ENCODE peak calls at places on chromosomes 13 and 19, in nine cellular contexts. U, T, G, L, F, Z, X, Y and C are unnamed samples.

GRCh38 chr13:51912091-51912490 is 50.3 kb downstream of the CCDC70 start:
- DNase-seq in G (no peak), Z (no peak), U (no peak), T (peak; percentile 5), X (no peak), F (no peak), Y (no peak), L (no peak), C (no peak)

GRCh38 chr13:92573467-92574057 is 653.0 kb upstream of the GPC6 start:
- DNase-seq in Y (peak; percentile 9), F (peak; percentile 78), L (peak; percentile 10), Z (no peak), U (no peak), G (peak; percentile 2), T (peak; percentile 43), X (no peak), C (peak; percentile 17)

GRCh38 chr13:19927117-19927734 is 31.3 kb upstream of the ZMYM2 start:
- DNase-seq in L (peak; percentile 18), Y (peak; percentile 42), U (no peak), X (no peak), F (no peak), T (peak; percentile 15), G (peak; percentile 32), Z (peak; percentile 55), C (peak; percentile 57)

GRCh38 chr19:4722671-4723464 is 774 bp downstream of the DPP9 start:
- DNase-seq in Z (peak; percentile 64), T (peak; percentile 89), X (no peak), Y (peak; percentile 40), U (peak; percentile 41), G (peak; percentile 87), L (peak; percentile 64), F (no peak), C (peak; percentile 66)

GRCh38 chr13:73809561-73809960 is 324.6 kb downstream of the KLF12 start:
- DNase-seq in Y (peak; percentile 63), X (no peak), G (peak; percentile 52), F (no peak), U (no peak), Z (peak; percentile 27), T (peak; percentile 18), L (no peak), C (peak; percentile 44)

GRCh38 chr13:52414963-52415362 is 9.0 kb upstream of the THSD1 start:
- DNase-seq in G (peak; percentile 73), L (no peak), F (no peak), U (no peak), Y (peak; percentile 31), X (no peak), T (peak; percentile 52), Z (peak; percentile 83), C (peak; percentile 54)

GRCh38 chr13:76965759-76966421 is 17.6 kb downstream of the ACOD1 start:
- DNase-seq in T (peak; percentile 89), U (no peak), X (no peak), L (no peak), Z (peak; percentile 46), G (peak; percentile 62), F (no peak), Y (peak; percentile 78), C (peak; percentile 73)

GRCh38 chr13:95627590-95627989 is 16.9 kb downstream of the DZIP1 start:
- DNase-seq in T (no peak), Y (peak; percentile 51), Z (no peak), U (no peak), X (no peak), F (no peak), L (no peak), G (peak; percentile 56), C (peak; percentile 73)

GRCh38 chr19:41367848-41368301 is 3.9 kb upstream of the B9D2 start:
- DNase-seq in F (no peak), T (peak; percentile 90), L (peak; percentile 54), X (no peak), Z (peak; percentile 54), G (peak; percentile 95), U (no peak), Y (peak; percentile 93), C (peak; percentile 93)

GRCh38 chr19:5002143-5002542 is 33.2 kb downstream of the KDM4B start:
- DNase-seq in U (no peak), G (peak; percentile 67), F (no peak), T (peak; percentile 23), Z (no peak), Y (peak; percentile 66), X (peak; percentile 8), L (no peak), C (peak; percentile 82)

GRCh38 chr19:13051581-13052165 is 51.0 kb downstream of the LYL1 start:
- DNase-seq in F (peak; percentile 87), Z (peak; percentile 65), G (no peak), U (peak; percentile 27), Y (peak; percentile 62), T (peak; percentile 52), X (peak; percentile 92), L (no peak), C (no peak)

GRCh38 chr13:49935171-49936084 is 712 bp downstream of the SPRYD7 start:
- DNase-seq in F (no peak), X (no peak), T (peak; percentile 64), Z (peak; percentile 30), L (peak; percentile 42), Y (peak; percentile 63), G (peak; percentile 61), U (peak; percentile 54), C (peak; percentile 67)

GRCh38 chr13:46751811-46752635 is 44.9 kb downstream of the ESD start:
- DNase-seq in G (peak; percentile 60), Y (peak; percentile 43), U (peak; percentile 81), T (no peak), F (no peak), L (peak; percentile 35), Z (no peak), X (no peak), C (peak; percentile 13)

GRCh38 chr19:46271488-46272197 is 25.2 kb upstream of the HIF3A start:
- DNase-seq in F (no peak), L (no peak), Z (peak; percentile 44), T (peak; percentile 78), X (no peak), Y (peak; percentile 97), U (peak; percentile 37), G (peak; percentile 85), C (peak; percentile 70)

GRCh38 chr19:39996218-39996810 is 546 bp upstream of the ZNF546 start:
- DNase-seq in T (peak; percentile 55), Z (peak; percentile 51), U (peak; percentile 65), X (no peak), Y (peak; percentile 68), F (peak; percentile 22), L (peak; percentile 32), G (peak; percentile 61), C (peak; percentile 78)

GRCh38 chr19:51094696-51095279 is 12.1 kb upstream of the KLK14 start:
- DNase-seq in U (peak; percentile 48), G (no peak), X (no peak), Z (peak; percentile 57), L (peak; percentile 74), F (peak; percentile 68), Y (no peak), T (peak; percentile 26), C (no peak)

GRCh38 chr19:51097166-51097736 is 11.0 kb downstream of the CTU1 start:
- DNase-seq in Y (peak; percentile 52), X (peak; percentile 93), T (peak; percentile 66), F (peak; percentile 79), L (peak; percentile 89), G (peak; percentile 50), U (peak; percentile 74), Z (peak; percentile 80), C (peak; percentile 77)

GRCh38 chr19:51097796-51098195 is 10.4 kb downstream of the CTU1 start:
- DNase-seq in Y (no peak), L (no peak), X (no peak), Z (no peak), T (no peak), G (no peak), F (no peak), U (no peak), C (no peak)

GRCh38 chr19:51098366-51099069 is 9.7 kb downstream of the CTU1 start:
- DNase-seq in F (peak; percentile 33), X (peak; percentile 90), T (peak; percentile 35), U (peak; percentile 45), G (no peak), Z (no peak), L (peak; percentile 74), Y (no peak), C (peak; percentile 32)

GRCh38 chr19:51096473-51097165 is 11.6 kb downstream of the CTU1 start:
- DNase-seq in Y (no peak), T (no peak), L (no peak), Z (no peak), X (no peak), G (no peak), U (peak; percentile 19), F (no peak), C (peak; percentile 12)
- TF ChIP-seq CTCF in Y (peak; percentile 26), T (no peak), L (no peak), Z (no peak), X (no peak), G (peak; percentile 29), U (no peak), F (peak; percentile 39), C (peak; percentile 26)

GRCh38 chr13:31037351-31037750 is 104.9 kb downstream of the TEX26 start:
- DNase-seq in T (no peak), Y (no peak), U (no peak), G (no peak), F (no peak), Z (no peak), L (no peak), X (no peak), C (no peak)
- TF ChIP-seq CTCF in T (no peak), Y (no peak), U (no peak), G (no peak), F (no peak), Z (no peak), L (no peak), X (no peak), C (no peak)

GRCh38 chr13:29319451-29319850 is 276.0 kb downstream of the SLC7A1 start:
- DNase-seq in U (no peak), Z (no peak), X (no peak), L (no peak), G (no peak), T (no peak), Y (no peak), F (peak; percentile 16), C (no peak)
- TF ChIP-seq CTCF in U (no peak), Z (no peak), X (no peak), L (no peak), G (no peak), T (no peak), Y (no peak), F (no peak), C (no peak)

GRCh38 chr13:80605743-80606142 is 264.8 kb upstream of the SPRY2 start:
- DNase-seq in U (no peak), G (no peak), L (no peak), T (no peak), Y (no peak), X (no peak), F (no peak), Z (no peak), C (no peak)

GRCh38 chr13:80599765-80600164 is 258.8 kb upstream of the SPRY2 start:
- DNase-seq in Y (no peak), T (no peak), L (no peak), U (no peak), Z (no peak), F (no peak), G (no peak), X (no peak), C (peak; percentile 28)

GRCh38 chr13:80603351-80603750 is 262.4 kb upstream of the SPRY2 start:
- DNase-seq in G (no peak), Z (no peak), U (no peak), T (peak; percentile 4), L (no peak), Y (no peak), F (no peak), X (no peak), C (peak; percentile 51)

GRCh38 chr13:80604094-80604493 is 263.2 kb upstream of the SPRY2 start:
- DNase-seq in L (no peak), U (no peak), X (no peak), F (no peak), Z (no peak), Y (no peak), T (peak; percentile 63), G (no peak), C (peak; percentile 39)

GRCh38 chr13:80605007-80605406 is 264.1 kb upstream of the SPRY2 start:
- DNase-seq in F (no peak), T (no peak), G (no peak), X (no peak), Y (no peak), U (no peak), Z (no peak), L (no peak), C (no peak)
- TF ChIP-seq CTCF in F (no peak), T (no peak), G (no peak), X (no peak), Y (no peak), U (no peak), Z (no peak), L (no peak), C (no peak)